ENCODE peak calls at places on chromosomes 6 and 20, in four cellular contexts. Z, J, R and C are unnamed samples.

GRCh38 chr6:24547243-24547642 is 52.5 kb downstream of the ALDH5A1 start:
- DNase-seq in R (peak), J (no peak), Z (no peak), C (no peak)

GRCh38 chr6:70353343-70353913 is 50.5 kb upstream of the COL9A1 start:
- DNase-seq in R (no peak), Z (no peak), J (no peak), C (no peak)

GRCh38 chr6:38079107-38079506 is 259.6 kb downstream of the ZFAND3 start:
- DNase-seq in Z (no peak), R (no peak), J (no peak), C (no peak)

GRCh38 chr6:62103186-62103859 is 182.7 kb downstream of the KHDRBS2 start:
- DNase-seq in J (no peak), R (no peak), Z (no peak), C (no peak)

GRCh38 chr6:16061833-16062232 is 67.1 kb upstream of the MYLIP start:
- DNase-seq in R (no peak), J (no peak), Z (no peak), C (no peak)

GRCh38 chr6:85450578-85450884 is 648 bp downstream of the NT5E start:
- DNase-seq in Z (no peak), R (no peak), J (no peak), C (peak)

GRCh38 chr20:45293041-45294002 is 13.3 kb upstream of the RBPJL start:
- DNase-seq in R (peak), Z (peak), J (peak), C (peak)

GRCh38 chr20:22507240-22507961 is 77.0 kb downstream of the FOXA2 start:
- DNase-seq in Z (no peak), R (no peak), J (no peak), C (no peak)

GRCh38 chr6:148760143-148760505 is 13.3 kb downstream of the UST start:
- DNase-seq in R (no peak), Z (no peak), J (peak), C (no peak)

GRCh38 chr6:20797597-20797996 is 263.3 kb downstream of the CDKAL1 start:
- DNase-seq in R (no peak), Z (no peak), J (no peak), C (no peak)

GRCh38 chr20:62655291-62656204 is 13.2 kb downstream of the SLCO4A1 start:
- DNase-seq in J (no peak), R (no peak), Z (no peak), C (no peak)

GRCh38 chr6:129184808-129185366 is 301.9 kb downstream of the LAMA2 start:
- DNase-seq in Z (no peak), J (no peak), R (no peak), C (no peak)

GRCh38 chr6:55437141-55437540 is 109.9 kb downstream of the GFRAL start:
- DNase-seq in J (no peak), Z (no peak), R (no peak), C (no peak)

GRCh38 chr20:48761023-48761785 is 66.6 kb downstream of the PREX1 start:
- DNase-seq in J (no peak), R (peak), Z (no peak), C (no peak)

GRCh38 chr6:81401970-81402690 is 350.4 kb downstream of the TENT5A start:
- DNase-seq in J (no peak), Z (no peak), R (no peak), C (no peak)

GRCh38 chr20:37925265-37926165 is 22.6 kb downstream of the VSTM2L start:
- DNase-seq in R (no peak), Z (no peak), J (no peak), C (no peak)

GRCh38 chr20:45300961-45301360 is 5.7 kb upstream of the RBPJL start:
- DNase-seq in R (no peak), J (no peak), Z (no peak), C (no peak)

GRCh38 chr20:16459019-16459700 is 114.1 kb downstream of the KIF16B start:
- DNase-seq in J (no peak), Z (no peak), R (no peak), C (no peak)

GRCh38 chr6:154414021-154414813 is 57.6 kb upstream of the IPCEF1 start:
- DNase-seq in R (no peak), J (no peak), Z (no peak), C (no peak)

GRCh38 chr6:150200428-150201105 is 57.7 kb downstream of the PPP1R14C start:
- DNase-seq in R (no peak), Z (no peak), J (no peak), C (no peak)

GRCh38 chr6:43273707-43274106 is 24.4 kb upstream of the SLC22A7 start:
- DNase-seq in Z (no peak), J (no peak), R (no peak), C (no peak)

GRCh38 chr20:58721951-58722371 is 29.4 kb downstream of the NPEPL1 start:
- DNase-seq in R (no peak), J (no peak), Z (peak), C (no peak)

GRCh38 chr6:35359346-35359743 is 17.0 kb downstream of the PPARD start:
- DNase-seq in J (no peak), R (no peak), Z (no peak), C (no peak)

GRCh38 chr6:47413752-47414516 is 63.7 kb upstream of the CD2AP start:
- DNase-seq in J (peak), R (peak), Z (no peak), C (peak)

GRCh38 chr20:55678126-55678525 is 327.2 kb downstream of the CBLN4 start:
- DNase-seq in R (no peak), J (no peak), Z (no peak), C (no peak)

GRCh38 chr6:3749390-3749978 is 2.0 kb downstream of the PXDC1 start:
- DNase-seq in R (no peak), Z (peak), J (no peak), C (no peak)

GRCh38 chr20:53752971-53753879 is 159.6 kb upstream of the ZNF217 start:
- DNase-seq in Z (no peak), R (no peak), J (no peak), C (no peak)

GRCh38 chr6:170289971-170290305 is 940 bp downstream of the DLL1 start:
- DNase-seq in R (no peak), J (no peak), Z (no peak), C (no peak)

GRCh38 chr20:1312904-1313235 is 16.1 kb downstream of the SDCBP2 start:
- DNase-seq in J (no peak), Z (no peak), R (no peak), C (no peak)

GRCh38 chr6:16402501-16402900 is 164.1 kb downstream of the GMPR start:
- DNase-seq in R (no peak), J (no peak), Z (no peak), C (no peak)

GRCh38 chr20:61387204-61387958 is 135.3 kb downstream of the CDH4 start:
- DNase-seq in R (no peak), Z (no peak), J (no peak), C (no peak)

GRCh38 chr20:44079968-44080560 is 106.9 kb downstream of the JPH2 start:
- DNase-seq in Z (peak), R (no peak), J (no peak), C (no peak)

GRCh38 chr20:2771631-2772080 is 28.8 kb downstream of the CPXM1 start:
- DNase-seq in Z (no peak), R (no peak), J (no peak), C (no peak)

GRCh38 chr6:138105880-138106664 is 1.1 kb downstream of the PERP start:
- DNase-seq in R (no peak), Z (no peak), J (no peak), C (peak)

GRCh38 chr20:19120011-19120410 is 92.4 kb upstream of the SLC24A3 start:
- DNase-seq in R (no peak), Z (no peak), J (no peak), C (no peak)

GRCh38 chr6:54614499-54615195 is 231.9 kb upstream of the FAM83B start:
- DNase-seq in J (no peak), Z (no peak), R (no peak), C (no peak)

GRCh38 chr20:10022615-10023014 is 12.2 kb upstream of the ANKEF1 start:
- DNase-seq in Z (no peak), J (no peak), R (no peak), C (no peak)

GRCh38 chr6:125924169-125924568 is 32.4 kb upstream of the HINT3 start:
- DNase-seq in J (no peak), R (no peak), Z (no peak), C (no peak)

DNA sequence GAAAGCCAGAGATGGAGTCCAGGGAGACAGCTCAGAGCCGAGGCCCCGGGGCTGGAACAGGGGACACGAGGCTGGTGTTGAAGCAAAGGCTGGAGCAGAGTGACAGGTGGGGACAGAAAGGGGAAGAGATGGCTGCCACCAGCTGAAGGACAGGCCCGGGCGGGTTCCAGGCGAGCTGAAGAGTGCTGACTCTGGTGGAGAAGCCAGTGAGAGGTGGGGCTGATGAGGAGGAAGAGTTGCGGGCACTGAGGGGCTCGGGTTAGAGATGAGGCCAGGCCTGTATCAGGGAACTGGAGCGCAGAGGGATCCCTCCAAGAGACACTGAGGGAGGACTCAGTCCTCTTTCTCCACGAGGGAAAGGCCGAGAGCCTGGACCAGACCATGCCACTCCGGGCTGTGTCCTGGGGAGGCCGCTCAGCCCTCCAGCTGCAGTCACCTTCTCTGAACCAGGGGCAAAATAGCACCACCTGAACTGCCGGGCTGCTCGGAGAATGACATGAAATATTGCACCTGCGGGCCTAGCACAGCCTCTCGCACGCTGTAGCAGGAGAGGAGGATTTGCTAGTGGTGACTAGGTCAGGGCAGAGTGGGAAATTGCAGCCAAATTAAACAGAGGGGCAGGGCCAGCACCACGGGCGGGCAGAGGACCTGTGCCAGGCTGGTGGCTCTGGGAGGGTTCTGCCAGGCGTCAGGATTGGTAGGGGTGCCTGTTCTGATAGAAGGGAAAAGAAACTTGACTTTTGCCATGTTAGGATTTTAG is 175.9 kb downstream of the ZDHHC14 start:
- DNase-seq in R (no peak), Z (no peak), J (no peak), C (no peak)
- H3K4me3 ChIP-seq in R (no peak), Z (no peak), J (no peak), C (no peak)

DNA sequence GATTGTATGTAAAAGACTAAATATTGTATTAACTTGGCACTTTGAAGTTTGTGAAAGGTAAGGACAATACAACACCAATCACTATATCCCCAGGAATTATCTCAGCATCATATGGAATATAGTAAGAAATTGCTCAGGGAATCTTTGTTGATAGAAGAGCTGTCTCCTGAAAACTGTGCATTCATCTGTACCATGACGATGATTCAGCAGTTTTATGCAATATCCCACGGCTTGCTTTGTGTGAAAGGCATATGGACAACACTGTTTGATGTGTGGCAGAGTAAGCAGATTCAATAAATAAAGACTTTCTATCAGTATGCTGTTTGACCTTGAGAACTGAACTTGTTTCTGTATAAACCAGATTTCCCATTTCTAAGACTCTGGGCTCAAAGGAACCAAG is 147.5 kb upstream of the PLN start:
- DNase-seq in J (no peak), Z (no peak), R (no peak), C (no peak)
- H3K4me3 ChIP-seq in J (no peak), Z (no peak), R (no peak), C (no peak)

DNA sequence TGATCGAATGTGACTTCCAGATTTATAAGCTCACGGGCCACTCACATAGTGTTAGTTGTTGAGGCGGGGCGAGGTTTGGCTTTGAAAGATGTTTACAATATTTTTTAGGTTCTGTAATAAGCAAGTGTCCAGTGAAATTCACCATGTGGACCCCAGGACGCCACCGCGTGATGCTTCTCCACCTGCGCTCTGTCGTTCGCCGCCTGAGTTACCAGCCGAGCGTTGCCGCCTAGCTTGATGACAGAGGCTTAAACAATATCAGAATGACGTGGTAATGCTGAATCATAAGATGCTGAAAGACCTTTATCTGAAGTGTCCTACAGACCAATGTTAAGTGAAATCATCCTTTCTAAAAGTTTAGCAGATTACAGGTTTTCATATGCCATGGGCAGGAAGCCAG is 241.0 kb downstream of the MYLK4 start:
- DNase-seq in Z (no peak), J (no peak), R (no peak), C (no peak)
- H3K4me3 ChIP-seq in Z (no peak), J (no peak), R (no peak), C (no peak)

GRCh38 chr6:167350322-167350721 is 25.4 kb downstream of the TTLL2 start:
- DNase-seq in J (no peak), Z (no peak), R (no peak), C (no peak)

GRCh38 chr6:167349816-167350215 is 24.9 kb downstream of the TTLL2 start:
- DNase-seq in J (no peak), R (no peak), Z (no peak), C (no peak)

GRCh38 chr6:167345960-167346359 is 21.1 kb downstream of the TTLL2 start:
- DNase-seq in Z (no peak), J (no peak), R (no peak), C (no peak)

GRCh38 chr6:167351656-167352354 is 26.9 kb downstream of the TTLL2 start:
- DNase-seq in R (no peak), J (peak), Z (no peak), C (no peak)

GRCh38 chr6:167350731-167351655 is 26.1 kb downstream of the TTLL2 start:
- DNase-seq in J (peak), Z (peak), R (peak), C (peak)
- H3K4me3 ChIP-seq in J (peak), Z (peak), R (peak), C (peak)

GRCh38 chr6:144186817-144187625 is 36.7 kb downstream of the STX11 start:
- DNase-seq in Z (no peak), R (no peak), J (no peak), C (no peak)
- H3K4me3 ChIP-seq in Z (no peak), R (no peak), J (no peak), C (no peak)

GRCh38 chr6:71404145-71404966 is 115.7 kb downstream of the OGFRL1 start:
- DNase-seq in Z (no peak), R (no peak), J (no peak), C (no peak)

GRCh38 chr6:71405416-71405815 is 116.8 kb downstream of the OGFRL1 start:
- DNase-seq in J (no peak), R (no peak), Z (no peak), C (no peak)

GRCh38 chr6:71404967-71405278 is 116.3 kb downstream of the OGFRL1 start:
- DNase-seq in R (no peak), Z (no peak), J (no peak), C (no peak)

GRCh38 chr6:71402101-71402500 is 113.5 kb downstream of the OGFRL1 start:
- DNase-seq in R (no peak), Z (no peak), J (no peak), C (no peak)

GRCh38 chr6:71403422-71404134 is 115.0 kb downstream of the OGFRL1 start:
- DNase-seq in R (no peak), Z (no peak), J (no peak), C (no peak)
- H3K4me3 ChIP-seq in R (no peak), Z (peak), J (no peak), C (no peak)